ENCODE peak calls at places on chromosomes 5 and 9, in ten cellular contexts. One of them, this sample, is unnamed.

GRCh38 chr9:110623462-110624025 is 44.0 kb upstream of the SVEP1 start:
- DNase-seq in GM23248: peak; percentile 71
- DNase-seq in PC-9: peak; percentile 58
- DNase-seq in brain microvascular endothelial cell: peak; percentile 55
- DNase-seq in upper lobe of right lung: no peak
- DNase-seq in IMR-90: peak; percentile 70
- DNase-seq in ovary: no peak
- DNase-seq in A549: peak; percentile 59
- DNase-seq in psoas muscle: no peak
- DNase-seq in H9: no peak
- DNase-seq in this sample: no peak

GRCh38 chr5:115947260-115947659 is 15.0 kb upstream of the LVRN start:
- DNase-seq in GM23248: peak; percentile 84
- DNase-seq in PC-9: no peak
- DNase-seq in brain microvascular endothelial cell: peak; percentile 57
- DNase-seq in upper lobe of right lung: no peak
- DNase-seq in IMR-90: peak; percentile 76
- DNase-seq in ovary: no peak
- DNase-seq in A549: no peak
- DNase-seq in psoas muscle: no peak
- DNase-seq in H9: no peak
- DNase-seq in this sample: no peak

GRCh38 chr5:5316333-5316732 is 106.1 kb upstream of the ICE1 start:
- DNase-seq in GM23248: peak; percentile 37
- DNase-seq in PC-9: no peak
- DNase-seq in brain microvascular endothelial cell: peak; percentile 61
- DNase-seq in upper lobe of right lung: no peak
- DNase-seq in IMR-90: no peak
- DNase-seq in ovary: no peak
- DNase-seq in A549: no peak
- DNase-seq in psoas muscle: no peak
- DNase-seq in H9: no peak
- DNase-seq in this sample: no peak

GRCh38 chr9:134525070-134525815 is 116.4 kb upstream of the COL5A1 start:
- DNase-seq in GM23248: no peak
- DNase-seq in PC-9: no peak
- DNase-seq in brain microvascular endothelial cell: no peak
- DNase-seq in upper lobe of right lung: peak; percentile 50
- DNase-seq in IMR-90: no peak
- DNase-seq in ovary: no peak
- DNase-seq in A549: no peak
- DNase-seq in psoas muscle: peak; percentile 50
- DNase-seq in H9: no peak
- DNase-seq in this sample: no peak

GRCh38 chr9:136665704-136666363 is 3.1 kb downstream of the EGFL7 start:
- DNase-seq in GM23248: peak; percentile 36
- DNase-seq in PC-9: no peak
- DNase-seq in brain microvascular endothelial cell: no peak
- DNase-seq in upper lobe of right lung: no peak
- DNase-seq in IMR-90: no peak
- DNase-seq in ovary: no peak
- DNase-seq in A549: no peak
- DNase-seq in psoas muscle: no peak
- DNase-seq in H9: no peak
- DNase-seq in this sample: no peak

GRCh38 chr5:152568101-152568500 is 163.0 kb upstream of the NMUR2 start:
- DNase-seq in GM23248: no peak
- DNase-seq in PC-9: no peak
- DNase-seq in brain microvascular endothelial cell: no peak
- DNase-seq in upper lobe of right lung: no peak
- DNase-seq in IMR-90: no peak
- DNase-seq in ovary: no peak
- DNase-seq in A549: no peak
- DNase-seq in psoas muscle: no peak
- DNase-seq in H9: no peak
- DNase-seq in this sample: no peak

GRCh38 chr5:141560725-141561483 is 57.9 kb downstream of the DIAPH1 start:
- DNase-seq in GM23248: peak; percentile 96
- DNase-seq in PC-9: no peak
- DNase-seq in brain microvascular endothelial cell: peak; percentile 97
- DNase-seq in upper lobe of right lung: peak; percentile 71
- DNase-seq in IMR-90: peak; percentile 98
- DNase-seq in ovary: peak; percentile 87
- DNase-seq in A549: peak; percentile 73
- DNase-seq in psoas muscle: peak; percentile 87
- DNase-seq in H9: peak; percentile 95
- DNase-seq in this sample: peak; percentile 81

GRCh38 chr5:27020965-27021364 is 17.4 kb downstream of the CDH9 start:
- DNase-seq in GM23248: peak; percentile 20
- DNase-seq in PC-9: no peak
- DNase-seq in brain microvascular endothelial cell: no peak
- DNase-seq in upper lobe of right lung: no peak
- DNase-seq in IMR-90: peak; percentile 0
- DNase-seq in ovary: no peak
- DNase-seq in A549: peak; percentile 34
- DNase-seq in psoas muscle: no peak
- DNase-seq in H9: no peak
- DNase-seq in this sample: no peak

GRCh38 chr5:146283344-146283761 is 55.3 kb upstream of the POU4F3 start:
- DNase-seq in GM23248: peak; percentile 82
- DNase-seq in PC-9: peak; percentile 96
- DNase-seq in brain microvascular endothelial cell: peak; percentile 72
- DNase-seq in upper lobe of right lung: no peak
- DNase-seq in IMR-90: peak; percentile 96
- DNase-seq in ovary: no peak
- DNase-seq in A549: peak; percentile 68
- DNase-seq in psoas muscle: no peak
- DNase-seq in H9: no peak
- DNase-seq in this sample: no peak

GRCh38 chr9:93958121-93958874 is 3.1 kb upstream of the BARX1 start:
- DNase-seq in GM23248: no peak
- DNase-seq in PC-9: no peak
- DNase-seq in brain microvascular endothelial cell: no peak
- DNase-seq in upper lobe of right lung: peak; percentile 64
- DNase-seq in IMR-90: no peak
- DNase-seq in ovary: no peak
- DNase-seq in A549: no peak
- DNase-seq in psoas muscle: no peak
- DNase-seq in H9: peak; percentile 48
- DNase-seq in this sample: no peak

GRCh38 chr9:15231788-15232635 is 75.0 kb downstream of the TTC39B start:
- DNase-seq in GM23248: peak; percentile 64
- DNase-seq in PC-9: no peak
- DNase-seq in brain microvascular endothelial cell: no peak
- DNase-seq in upper lobe of right lung: no peak
- DNase-seq in IMR-90: no peak
- DNase-seq in ovary: no peak
- DNase-seq in A549: peak; percentile 67
- DNase-seq in psoas muscle: no peak
- DNase-seq in H9: peak; percentile 64
- DNase-seq in this sample: no peak

GRCh38 chr9:5563886-5564285 is 53.6 kb downstream of the PDCD1LG2 start:
- DNase-seq in GM23248: peak; percentile 72
- DNase-seq in PC-9: no peak
- DNase-seq in brain microvascular endothelial cell: no peak
- DNase-seq in upper lobe of right lung: no peak
- DNase-seq in IMR-90: peak; percentile 51
- DNase-seq in ovary: no peak
- DNase-seq in A549: no peak
- DNase-seq in psoas muscle: no peak
- DNase-seq in H9: no peak
- DNase-seq in this sample: no peak

GRCh38 chr5:55176176-55176818 is 3.3 kb upstream of the CDC20B start:
- DNase-seq in GM23248: peak; percentile 67
- DNase-seq in PC-9: peak; percentile 48
- DNase-seq in brain microvascular endothelial cell: no peak
- DNase-seq in upper lobe of right lung: no peak
- DNase-seq in IMR-90: no peak
- DNase-seq in ovary: no peak
- DNase-seq in A549: peak; percentile 70
- DNase-seq in psoas muscle: peak; percentile 62
- DNase-seq in H9: peak; percentile 87
- DNase-seq in this sample: peak; percentile 64

GRCh38 chr9:132609829-132610228 is 27.4 kb downstream of the BARHL1 start:
- DNase-seq in GM23248: peak; percentile 96
- DNase-seq in PC-9: no peak
- DNase-seq in brain microvascular endothelial cell: peak; percentile 90
- DNase-seq in upper lobe of right lung: no peak
- DNase-seq in IMR-90: peak; percentile 96
- DNase-seq in ovary: no peak
- DNase-seq in A549: no peak
- DNase-seq in psoas muscle: no peak
- DNase-seq in H9: no peak
- DNase-seq in this sample: no peak

GRCh38 chr9:130688070-130688469 is 5.5 kb upstream of the EXOSC2 start:
- DNase-seq in GM23248: no peak
- DNase-seq in PC-9: no peak
- DNase-seq in brain microvascular endothelial cell: no peak
- DNase-seq in upper lobe of right lung: no peak
- DNase-seq in IMR-90: no peak
- DNase-seq in ovary: no peak
- DNase-seq in A549: no peak
- DNase-seq in psoas muscle: no peak
- DNase-seq in H9: no peak
- DNase-seq in this sample: no peak

GRCh38 chr9:130687615-130688014 is 6.0 kb upstream of the EXOSC2 start:
- DNase-seq in GM23248: no peak
- DNase-seq in PC-9: no peak
- DNase-seq in brain microvascular endothelial cell: no peak
- DNase-seq in upper lobe of right lung: no peak
- DNase-seq in IMR-90: no peak
- DNase-seq in ovary: no peak
- DNase-seq in A549: no peak
- DNase-seq in psoas muscle: no peak
- DNase-seq in H9: no peak
- DNase-seq in this sample: no peak

GRCh38 chr9:130692365-130692764 is 1.2 kb upstream of the EXOSC2 start:
- DNase-seq in GM23248: peak; percentile 30
- DNase-seq in PC-9: no peak
- DNase-seq in brain microvascular endothelial cell: no peak
- DNase-seq in upper lobe of right lung: no peak
- DNase-seq in IMR-90: no peak
- DNase-seq in ovary: peak; percentile 45
- DNase-seq in A549: peak; percentile 41
- DNase-seq in psoas muscle: peak; percentile 66
- DNase-seq in H9: peak; percentile 94
- DNase-seq in this sample: peak; percentile 49

GRCh38 chr9:130689572-130689936 is 4.0 kb upstream of the EXOSC2 start:
- DNase-seq in GM23248: no peak
- DNase-seq in PC-9: no peak
- DNase-seq in brain microvascular endothelial cell: no peak
- DNase-seq in upper lobe of right lung: no peak
- DNase-seq in IMR-90: no peak
- DNase-seq in ovary: no peak
- DNase-seq in A549: no peak
- DNase-seq in psoas muscle: no peak
- DNase-seq in H9: no peak
- DNase-seq in this sample: no peak

GRCh38 chr9:130689937-130690700 is 3.5 kb upstream of the EXOSC2 start:
- DNase-seq in GM23248: peak; percentile 97
- DNase-seq in PC-9: peak; percentile 95
- DNase-seq in brain microvascular endothelial cell: peak; percentile 71
- DNase-seq in upper lobe of right lung: no peak
- DNase-seq in IMR-90: peak; percentile 94
- DNase-seq in ovary: peak; percentile 74
- DNase-seq in A549: peak; percentile 95
- DNase-seq in psoas muscle: no peak
- DNase-seq in H9: peak; percentile 89
- DNase-seq in this sample: peak; percentile 59
- H3K27ac ChIP-seq in GM23248: peak overlapping the region; percentile 68
- H3K27ac ChIP-seq in PC-9: peak overlapping the region; percentile 29
- H3K27ac ChIP-seq in brain microvascular endothelial cell: no peak overlapping the region
- H3K27ac ChIP-seq in upper lobe of right lung: peak overlapping the region; percentile 79
- H3K27ac ChIP-seq in IMR-90: peak overlapping the region; percentile 35
- H3K27ac ChIP-seq in ovary: peak overlapping the region; percentile 67
- H3K27ac ChIP-seq in A549: peak overlapping the region; percentile 66
- H3K27ac ChIP-seq in psoas muscle: peak overlapping the region; percentile 54
- H3K27ac ChIP-seq in H9: no peak overlapping the region
- H3K27ac ChIP-seq in this sample: peak overlapping the region; percentile 53

DNA sequence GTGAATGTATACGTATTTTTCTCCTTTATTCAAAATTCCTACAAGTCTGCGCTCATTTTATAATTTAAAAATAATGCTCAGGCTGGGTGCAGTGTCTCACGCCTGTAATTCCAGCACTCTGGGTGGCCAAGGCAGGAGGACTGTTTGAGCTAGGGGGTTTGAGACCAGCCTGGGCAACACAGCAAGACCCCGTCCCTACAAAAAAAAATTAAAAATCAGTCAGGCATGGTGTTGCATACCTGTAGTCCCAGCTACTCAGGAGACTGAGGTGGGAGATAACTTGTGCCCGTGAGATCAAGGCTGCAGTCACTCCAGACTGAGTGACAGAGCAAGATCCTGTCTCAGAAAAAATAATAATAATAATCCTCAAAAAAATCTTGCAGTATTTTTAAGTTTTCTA is 7.8 kb downstream of the UIMC1 start:
- DNase-seq in GM23248: no peak
- DNase-seq in PC-9: no peak
- DNase-seq in brain microvascular endothelial cell: no peak
- DNase-seq in upper lobe of right lung: no peak
- DNase-seq in IMR-90: no peak
- DNase-seq in ovary: no peak
- DNase-seq in A549: no peak
- DNase-seq in psoas muscle: no peak
- DNase-seq in H9: no peak
- DNase-seq in this sample: no peak
- H3K27ac ChIP-seq in GM23248: no peak overlapping the region
- H3K27ac ChIP-seq in PC-9: no peak overlapping the region
- H3K27ac ChIP-seq in brain microvascular endothelial cell: no peak overlapping the region
- H3K27ac ChIP-seq in upper lobe of right lung: no peak overlapping the region
- H3K27ac ChIP-seq in IMR-90: no peak overlapping the region
- H3K27ac ChIP-seq in ovary: no peak overlapping the region
- H3K27ac ChIP-seq in A549: no peak overlapping the region
- H3K27ac ChIP-seq in psoas muscle: no peak overlapping the region
- H3K27ac ChIP-seq in H9: no peak overlapping the region
- H3K27ac ChIP-seq in this sample: no peak overlapping the region

GRCh38 chr5:36657563-36657995 is 51.2 kb downstream of the SLC1A3 start:
- DNase-seq in GM23248: peak; percentile 100
- DNase-seq in PC-9: peak; percentile 100
- DNase-seq in brain microvascular endothelial cell: peak; percentile 99
- DNase-seq in upper lobe of right lung: no peak
- DNase-seq in IMR-90: peak; percentile 99
- DNase-seq in ovary: peak; percentile 19
- DNase-seq in A549: peak; percentile 42
- DNase-seq in psoas muscle: no peak
- DNase-seq in H9: no peak
- DNase-seq in this sample: peak; percentile 70
- H3K27ac ChIP-seq in GM23248: peak overlapping the region; percentile 81
- H3K27ac ChIP-seq in PC-9: peak overlapping the region; percentile 95
- H3K27ac ChIP-seq in brain microvascular endothelial cell: peak overlapping the region; percentile 80
- H3K27ac ChIP-seq in upper lobe of right lung: peak overlapping the region; percentile 74
- H3K27ac ChIP-seq in IMR-90: peak overlapping the region; percentile 47
- H3K27ac ChIP-seq in ovary: no peak overlapping the region
- H3K27ac ChIP-seq in A549: no peak overlapping the region
- H3K27ac ChIP-seq in psoas muscle: peak overlapping the region; percentile 87
- H3K27ac ChIP-seq in H9: no peak overlapping the region
- H3K27ac ChIP-seq in this sample: peak overlapping the region; percentile 75

DNA sequence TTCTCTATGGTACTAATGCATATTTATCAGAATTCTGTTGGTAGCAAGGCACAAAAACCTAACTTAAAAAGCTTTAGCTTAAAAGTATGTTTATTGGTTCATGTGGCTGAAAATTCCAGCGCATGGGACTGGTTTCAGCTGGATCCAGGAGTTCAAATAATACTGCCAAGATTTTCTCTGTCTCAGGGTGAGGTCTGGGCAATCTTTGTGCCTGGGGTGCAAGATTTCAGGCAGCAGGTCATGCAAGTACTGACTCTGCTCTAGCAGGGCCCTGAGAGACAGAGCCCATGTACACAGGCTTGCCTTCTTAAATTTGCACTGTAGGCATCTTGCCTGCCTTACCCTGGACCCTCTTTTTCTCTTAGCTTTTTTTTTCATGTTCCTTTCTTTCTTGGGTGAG is 134.2 kb upstream of the GAS1 start:
- DNase-seq in GM23248: no peak
- DNase-seq in PC-9: no peak
- DNase-seq in brain microvascular endothelial cell: no peak
- DNase-seq in upper lobe of right lung: no peak
- DNase-seq in IMR-90: no peak
- DNase-seq in ovary: no peak
- DNase-seq in A549: no peak
- DNase-seq in psoas muscle: no peak
- DNase-seq in H9: no peak
- DNase-seq in this sample: no peak
- H3K27ac ChIP-seq in GM23248: no peak overlapping the region
- H3K27ac ChIP-seq in PC-9: no peak overlapping the region
- H3K27ac ChIP-seq in brain microvascular endothelial cell: no peak overlapping the region
- H3K27ac ChIP-seq in upper lobe of right lung: no peak overlapping the region
- H3K27ac ChIP-seq in IMR-90: no peak overlapping the region
- H3K27ac ChIP-seq in ovary: no peak overlapping the region
- H3K27ac ChIP-seq in A549: no peak overlapping the region
- H3K27ac ChIP-seq in psoas muscle: no peak overlapping the region
- H3K27ac ChIP-seq in H9: no peak overlapping the region
- H3K27ac ChIP-seq in this sample: no peak overlapping the region

This sample was measured in heart left ventricle.